ENCODE peak calls at places on chromosomes 3 and 15, in ten cellular contexts. K, I, Q, L, R, B, V, H, E and Y are unnamed samples.

GRCh38 chr15:45333550-45333949 is 44.8 kb downstream of the GATM start:
- DNase-seq in K (peak), H (no peak), R (peak), B (peak), Q (peak), I (no peak), E (no peak), L (no peak), V (peak), Y (peak)

GRCh38 chr3:15796771-15797599 is 794 bp downstream of the ANKRD28 start:
- DNase-seq in K (peak), E (peak), H (peak), Q (no peak), V (peak), B (peak), L (no peak), R (no peak), I (no peak), Y (peak)

GRCh38 chr3:113697192-113698090 is 999 bp upstream of the USF3 start:
- DNase-seq in E (peak), I (no peak), L (peak), B (no peak), V (no peak), R (no peak), K (peak), H (no peak), Q (peak), Y (peak)

GRCh38 chr3:25156526-25157075 is 271.5 kb upstream of the RARB start:
- DNase-seq in H (no peak), V (peak), L (peak), Q (peak), I (no peak), B (peak), R (no peak), K (peak), E (no peak), Y (no peak)

GRCh38 chr3:65138531-65138930 is 450.7 kb upstream of the ADAMTS9 start:
- DNase-seq in K (no peak), E (no peak), R (no peak), V (no peak), L (no peak), I (no peak), B (no peak), H (no peak), Q (no peak), Y (no peak)

GRCh38 chr3:178950676-178951075 is 120.9 kb downstream of the ZMAT3 start:
- DNase-seq in V (no peak), H (no peak), R (no peak), E (no peak), B (no peak), I (no peak), K (no peak), Q (no peak), L (no peak), Y (no peak)

GRCh38 chr3:138817685-138818084 is 17.0 kb downstream of the PIK3CB start:
- DNase-seq in B (no peak), E (no peak), R (no peak), H (no peak), V (no peak), L (no peak), K (no peak), Q (no peak), I (no peak), Y (no peak)

GRCh38 chr15:27114440-27114839 is 143.5 kb downstream of the GABRG3 start:
- DNase-seq in E (no peak), B (no peak), H (no peak), Q (no peak), K (no peak), L (no peak), I (no peak), V (no peak), R (no peak), Y (no peak)

GRCh38 chr3:150147776-150148175 is 177.1 kb upstream of the PFN2 start:
- DNase-seq in Q (no peak), R (no peak), V (peak), B (peak), K (peak), L (no peak), H (no peak), E (no peak), I (no peak), Y (no peak)

GRCh38 chr3:13041113-13041776 is 32.0 kb downstream of the IQSEC1 start:
- DNase-seq in I (no peak), L (no peak), E (no peak), H (no peak), K (no peak), Q (no peak), R (no peak), B (no peak), V (no peak), Y (no peak)

GRCh38 chr3:164962610-164963009 is 115.7 kb downstream of the SI start:
- DNase-seq in H (no peak), E (no peak), B (no peak), K (no peak), V (no peak), R (no peak), I (no peak), Q (no peak), L (no peak), Y (no peak)

GRCh38 chr15:56886450-56886856 is 32.0 kb upstream of the TCF12 start:
- DNase-seq in E (no peak), R (no peak), H (no peak), L (no peak), B (no peak), V (no peak), Q (no peak), I (no peak), K (no peak), Y (no peak)

GRCh38 chr15:40339621-40339945 is 1.2 kb downstream of the CCDC9B start:
- DNase-seq in H (no peak), V (no peak), R (no peak), L (no peak), K (no peak), Q (no peak), I (no peak), E (no peak), B (peak), Y (no peak)

GRCh38 chr3:181726351-181727121 is 14.8 kb downstream of the SOX2 start:
- DNase-seq in Q (no peak), H (no peak), I (no peak), R (peak), V (no peak), E (no peak), K (no peak), L (no peak), B (peak), Y (no peak)

GRCh38 chr15:45660231-45660979 is 25.6 kb downstream of the SQOR start:
- DNase-seq in L (no peak), I (no peak), H (no peak), V (peak), K (peak), B (no peak), R (no peak), Q (no peak), E (no peak), Y (no peak)

GRCh38 chr3:51796859-51797258 is 17.8 kb upstream of the IQCF6 start:
- DNase-seq in R (no peak), L (no peak), E (no peak), V (no peak), K (no peak), Q (no peak), H (no peak), I (no peak), B (peak), Y (no peak)

GRCh38 chr3:142459096-142459495 is 11.3 kb upstream of the XRN1 start:
- DNase-seq in R (no peak), K (no peak), V (no peak), L (no peak), I (no peak), E (no peak), Q (no peak), H (no peak), B (no peak), Y (no peak)

GRCh38 chr15:59380902-59381610 is 8.4 kb upstream of the MYO1E start:
- DNase-seq in R (no peak), H (no peak), E (no peak), V (no peak), I (no peak), B (no peak), L (no peak), Q (no peak), K (no peak), Y (no peak)

GRCh38 chr3:21846976-21847375 is 96.0 kb upstream of the ZNF385D start:
- DNase-seq in Q (no peak), K (peak), R (no peak), E (no peak), L (no peak), I (no peak), V (no peak), B (no peak), H (no peak), Y (no peak)

GRCh38 chr3:196948442-196949365 is 6.4 kb upstream of the NCBP2 start:
- DNase-seq in E (no peak), V (no peak), R (peak), Q (no peak), K (peak), B (no peak), I (no peak), H (no peak), L (no peak), Y (peak)

GRCh38 chr3:84108442-84108971 is 850.3 kb upstream of the CADM2 start:
- DNase-seq in K (no peak), H (peak), R (no peak), E (no peak), L (no peak), Q (no peak), B (no peak), I (no peak), V (no peak), Y (no peak)

GRCh38 chr15:39153718-39154117 is 427.2 kb upstream of the THBS1 start:
- DNase-seq in B (peak), Q (no peak), K (no peak), H (no peak), E (no peak), I (peak), R (no peak), V (no peak), L (peak), Y (no peak)

GRCh38 chr15:33148129-33148850 is 46.2 kb downstream of the FMN1 start:
- DNase-seq in H (no peak), V (no peak), Q (no peak), L (no peak), R (no peak), K (no peak), E (no peak), I (no peak), B (no peak), Y (no peak)

GRCh38 chr3:127135241-127136023 is 57.5 kb upstream of the PRR23E start:
- DNase-seq in Q (peak), I (peak), L (peak), K (peak), H (no peak), E (no peak), R (no peak), B (peak), V (no peak), Y (peak)

GRCh38 chr3:4817128-4817527 is 162.1 kb upstream of the BHLHE40 start:
- DNase-seq in R (no peak), H (no peak), E (no peak), K (no peak), Q (no peak), B (no peak), V (no peak), L (no peak), I (no peak), Y (no peak)

GRCh38 chr3:156304406-156304805 is 184.0 kb downstream of the KCNAB1 start:
- DNase-seq in E (no peak), I (no peak), B (peak), Q (no peak), H (no peak), K (no peak), L (no peak), R (no peak), V (peak), Y (no peak)

GRCh38 chr3:124032351-124032880 is 40.5 kb upstream of the ROPN1 start:
- DNase-seq in Q (peak), V (no peak), H (no peak), R (peak), E (no peak), B (peak), K (peak), L (peak), I (peak), Y (peak)

GRCh38 chr3:69710153-69710977 is 28.9 kb upstream of the MITF start:
- DNase-seq in R (no peak), Q (no peak), L (no peak), B (peak), E (no peak), K (peak), H (no peak), V (peak), I (no peak), Y (no peak)

GRCh38 chr15:99474041-99474906 is 91.5 kb upstream of the MEF2A start:
- DNase-seq in Q (peak), B (no peak), E (no peak), H (no peak), L (peak), K (peak), I (no peak), V (no peak), R (no peak), Y (peak)

GRCh38 chr3:56591256-56591655 is 34.3 kb downstream of the CCDC66 start:
- DNase-seq in B (no peak), Q (no peak), V (no peak), R (no peak), E (no peak), H (no peak), I (no peak), K (no peak), L (no peak), Y (no peak)

GRCh38 chr3:115713247-115713646 is 89.9 kb downstream of the GAP43 start:
- DNase-seq in Q (peak), E (no peak), L (no peak), I (peak), K (no peak), R (peak), V (no peak), B (no peak), H (no peak), Y (peak)

GRCh38 chr3:124965413-124965812 is 30.9 kb upstream of the MUC13 start:
- DNase-seq in E (no peak), L (no peak), I (no peak), B (peak), H (no peak), V (no peak), R (peak), Q (no peak), K (no peak), Y (no peak)

GRCh38 chr3:38538773-38539353 is 42.7 kb downstream of the EXOG start:
- DNase-seq in L (no peak), Q (peak), R (no peak), H (no peak), K (no peak), B (no peak), I (no peak), V (no peak), E (no peak), Y (peak)

GRCh38 chr3:197503652-197504051 is 52.1 kb downstream of the BDH1 start:
- DNase-seq in R (no peak), V (no peak), Q (no peak), E (no peak), H (no peak), L (no peak), B (no peak), I (no peak), K (no peak), Y (no peak)

GRCh38 chr15:48143856-48144255 is 23.1 kb downstream of the SLC24A5 start:
- DNase-seq in B (no peak), I (no peak), H (no peak), Q (no peak), K (peak), E (no peak), R (no peak), V (peak), L (no peak), Y (no peak)

GRCh38 chr15:70018646-70019600 is 78.8 kb downstream of the TLE3 start:
- DNase-seq in E (no peak), H (no peak), I (no peak), L (no peak), V (no peak), R (no peak), Q (no peak), B (no peak), K (no peak), Y (no peak)

GRCh38 chr3:62229908-62230307 is 143.4 kb downstream of the FEZF2 start:
- DNase-seq in V (no peak), H (no peak), R (no peak), I (no peak), Q (no peak), B (no peak), K (no peak), E (no peak), L (no peak), Y (no peak)

GRCh38 chr3:10274601-10275000 is 18.1 kb downstream of the GHRL start:
- DNase-seq in L (no peak), Q (no peak), K (no peak), I (no peak), V (no peak), E (no peak), H (no peak), R (peak), B (no peak), Y (no peak)